ENCODE peak calls at places on chromosomes 6 and 20, in four cellular contexts. Y is A172, S is H9, X is non-pigmented ciliary epithelial cell. G is an unnamed sample.

GRCh38 chr6:83708970-83709747 is at the start of gene SNAP91:
- DNase-seq in Y (no peak), S (peak), X (no peak), G (peak)

GRCh38 chr6:2505624-2506023 is 245.1 kb downstream of the MYLK4 start:
- DNase-seq in X (no peak), S (peak), Y (no peak), G (peak)

GRCh38 chr6:2911171-2911570 is 8.1 kb upstream of the SERPINB9 start:
- DNase-seq in S (no peak), X (no peak), Y (no peak), G (no peak)

GRCh38 chr6:38730136-38730862 is 15.2 kb downstream of the DNAH8 start:
- DNase-seq in S (no peak), Y (no peak), X (no peak), G (no peak)

GRCh38 chr6:139159016-139159415 is 24.1 kb downstream of the HECA start:
- DNase-seq in S (no peak), X (no peak), Y (no peak), G (no peak)

GRCh38 chr6:90135672-90136071 is 161.0 kb downstream of the BACH2 start:
- DNase-seq in X (peak), S (no peak), Y (peak), G (no peak)

GRCh38 chr6:132165677-132166076 is 214.5 kb upstream of the CCN2 start:
- DNase-seq in X (no peak), Y (no peak), S (no peak), G (no peak)

GRCh38 chr6:166556871-166557322 is 29.6 kb downstream of the RAMACL start:
- DNase-seq in Y (peak), X (no peak), S (no peak), G (peak)

GRCh38 chr6:134937426-134937825 is 12.5 kb downstream of the ALDH8A1 start:
- DNase-seq in Y (no peak), S (no peak), X (no peak), G (no peak)

GRCh38 chr6:38715016-38715809 is at the start of gene DNAH8:
- DNase-seq in Y (no peak), S (no peak), X (no peak), G (no peak)

GRCh38 chr6:149680490-149680889 is 32.0 kb upstream of the KATNA1 start:
- DNase-seq in X (no peak), Y (no peak), S (no peak), G (no peak)

GRCh38 chr20:37364927-37365272 is 19.0 kb downstream of the SRC start:
- DNase-seq in X (no peak), S (no peak), Y (no peak), G (no peak)

GRCh38 chr6:43078651-43079050 is 2.5 kb downstream of the PTK7 start:
- DNase-seq in X (no peak), Y (no peak), S (no peak), G (no peak)

GRCh38 chr6:132392792-132393191 is 8.5 kb downstream of the MOXD1 start:
- DNase-seq in X (no peak), Y (no peak), S (peak), G (no peak)

GRCh38 chr20:57653910-57654309 is 33.7 kb upstream of the ZBP1 start:
- DNase-seq in Y (no peak), X (no peak), S (no peak), G (no peak)

GRCh38 chr6:49557177-49557576 is 6.7 kb downstream of the C6orf141 start:
- DNase-seq in Y (no peak), S (no peak), X (no peak), G (no peak)

GRCh38 chr6:31730631-31731086 is 1.6 kb upstream of the DDAH2 start:
- DNase-seq in X (no peak), S (peak), Y (no peak), G (peak)

GRCh38 chr6:114735118-114735730 is 392.4 kb upstream of the HS3ST5 start:
- DNase-seq in Y (peak), X (no peak), S (no peak), G (peak)

GRCh38 chr20:46682063-46682821 is 7.0 kb downstream of the TP53RK start:
- DNase-seq in X (no peak), Y (no peak), S (no peak), G (peak)